ENCODE peak calls at places on chromosomes 6 and 20, in eight cellular contexts. I is breast epithelium, T is lower lobe of right lung, K is left lung, Y is fibroblast of lung, X is hepatocyte, D is body of pancreas, Q is AG04450. V is an unnamed sample.

GRCh38 chr20:62356948-62357667 is 10.0 kb downstream of the LAMA5 start:
- DNase-seq in X (no peak), Q (no peak), Y (peak; percentile 75), T (no peak), K (no peak), D (no peak), I (no peak), V (no peak)

GRCh38 chr20:54872440-54872839 is 397.0 kb downstream of the DOK5 start:
- DNase-seq in X (no peak), T (no peak), D (no peak), Q (no peak), I (no peak), Y (no peak), K (no peak), V (no peak)

GRCh38 chr6:113137411-113137810 is 719.7 kb upstream of the MARCKS start:
- DNase-seq in D (no peak), K (peak; percentile 32), T (no peak), Q (no peak), I (no peak), X (peak; percentile 7), Y (peak; percentile 70), V (no peak)

GRCh38 chr6:34349226-34349625 is 43.2 kb downstream of the NUDT3 start:
- DNase-seq in D (no peak), X (no peak), I (no peak), Y (no peak), T (no peak), Q (no peak), K (no peak), V (no peak)

GRCh38 chr20:1526896-1527295 is 30.6 kb downstream of the SIRPD start:
- DNase-seq in T (no peak), Q (no peak), X (no peak), D (no peak), K (no peak), I (no peak), Y (no peak), V (no peak)

GRCh38 chr6:16273266-16273665 is 34.9 kb downstream of the GMPR start:
- DNase-seq in I (no peak), D (no peak), Y (peak; percentile 46), T (no peak), Q (peak; percentile 11), K (no peak), X (peak; percentile 38), V (no peak)

GRCh38 chr6:15274696-15275387 is 29.0 kb downstream of the JARID2 start:
- DNase-seq in Y (peak; percentile 36), X (no peak), Q (no peak), I (no peak), K (no peak), T (no peak), D (no peak), V (no peak)

GRCh38 chr6:27812805-27813626 is 99.2 kb downstream of the OR2B2 start:
- DNase-seq in I (no peak), T (no peak), Y (no peak), Q (no peak), X (no peak), D (no peak), K (no peak), V (no peak)

GRCh38 chr6:133240511-133241087 is 558 bp upstream of the EYA4 start:
- DNase-seq in T (no peak), Q (no peak), K (no peak), X (peak; percentile 21), D (no peak), Y (peak; percentile 26), I (no peak), V (no peak)

GRCh38 chr6:54093306-54093705 is 17.9 kb upstream of the MLIP start:
- DNase-seq in K (no peak), Y (no peak), T (no peak), I (no peak), X (no peak), D (no peak), Q (no peak), V (no peak)

GRCh38 chr6:127366281-127367022 is 23.0 kb upstream of the ECHDC1 start:
- DNase-seq in K (peak; percentile 42), X (no peak), T (no peak), Q (peak; percentile 85), Y (peak; percentile 96), D (no peak), I (no peak), V (no peak)

GRCh38 chr20:10367425-10367920 is 66.5 kb downstream of the MKKS start:
- DNase-seq in D (no peak), X (no peak), T (no peak), Y (no peak), K (no peak), I (no peak), Q (no peak), V (no peak)

GRCh38 chr6:37225350-37226169 is 32.0 kb upstream of the TBC1D22B start:
- DNase-seq in D (no peak), I (no peak), X (no peak), Q (no peak), Y (no peak), T (no peak), K (no peak), V (no peak)

GRCh38 chr6:19714415-19715165 is 122.6 kb upstream of the ID4 start:
- DNase-seq in X (no peak), I (no peak), D (no peak), K (no peak), Y (peak; percentile 34), T (no peak), Q (no peak), V (no peak)

GRCh38 chr6:108944707-108945685 is 96.8 kb downstream of the ARMC2 start:
- DNase-seq in I (no peak), X (peak; percentile 42), D (no peak), Q (peak; percentile 62), Y (peak; percentile 89), T (no peak), K (peak; percentile 48), V (no peak)

GRCh38 chr6:33589723-33590530 is 9.9 kb upstream of the BAK1 start:
- DNase-seq in I (peak; percentile 33), X (peak; percentile 93), T (peak; percentile 78), Y (peak; percentile 91), Q (peak; percentile 57), D (peak; percentile 67), K (peak; percentile 83), V (peak; percentile 82)

GRCh38 chr6:24356310-24357035 is 1.4 kb downstream of the DCDC2 start:
- DNase-seq in X (no peak), K (no peak), Y (no peak), Q (no peak), T (no peak), D (no peak), I (no peak), V (no peak)
- H3K4me3 ChIP-seq in X (no peak overlapping the region), K (peak overlapping the region; percentile 39), Y (no peak overlapping the region), Q (no peak overlapping the region), T (peak overlapping the region; percentile 53), D (no peak overlapping the region), I (peak overlapping the region; percentile 51), V (peak overlapping the region; percentile 90)

GRCh38 chr6:76518443-76518842 is 446.0 kb upstream of the IMPG1 start:
- DNase-seq in D (no peak), I (no peak), Y (no peak), Q (no peak), K (no peak), T (no peak), X (no peak), V (no peak)

DNA sequence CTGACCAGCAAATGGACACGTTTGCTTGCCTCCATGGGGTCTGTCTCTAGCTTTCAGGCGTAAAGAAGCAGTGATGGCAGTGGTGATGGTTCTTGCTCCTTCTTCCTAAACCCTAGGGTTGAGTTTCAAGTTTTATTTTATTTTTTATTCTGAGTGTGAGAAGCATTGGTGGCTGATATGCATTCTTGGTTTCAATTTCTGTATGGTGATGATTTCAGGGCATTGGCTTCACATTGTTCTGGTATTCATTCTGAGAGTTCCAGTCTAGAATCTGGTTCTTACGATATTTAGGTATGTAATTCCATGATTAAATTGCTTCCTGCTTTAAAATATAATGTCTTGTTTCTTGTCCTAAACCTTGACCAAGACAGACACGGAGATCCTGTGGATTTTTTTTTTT is 444.5 kb upstream of the IMPG1 start:
- DNase-seq in K (no peak), T (no peak), X (no peak), D (no peak), Q (no peak), Y (no peak), I (no peak), V (no peak)
- TF ChIP-seq CTCF in K (no peak), T (no peak), X (no peak), D (no peak), Q (no peak), Y (no peak), I (no peak), V (no peak)

DNA sequence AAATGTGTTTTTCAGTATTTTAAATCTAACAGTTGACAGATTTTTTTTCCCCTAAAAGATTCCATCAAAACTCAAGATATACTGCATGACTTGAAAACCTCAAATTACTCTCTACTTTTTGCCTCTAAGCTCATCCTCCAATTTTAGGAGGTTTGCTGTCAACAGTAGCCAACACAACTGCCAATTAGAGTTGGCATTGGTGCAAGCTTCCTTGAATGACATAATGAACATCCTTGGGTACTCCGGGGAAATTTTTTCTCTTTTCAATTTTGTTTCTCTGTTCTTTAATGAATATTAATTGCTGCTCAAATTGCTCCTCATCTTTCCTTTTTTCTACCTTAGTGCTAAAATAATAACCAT is 34.4 kb downstream of the SLC22A23 start:
- DNase-seq in T (no peak), X (no peak), K (no peak), Q (no peak), I (peak; percentile 54), Y (no peak), D (no peak), V (no peak)
- H3K27me3 ChIP-seq in T (no peaks in the 10 kb centered on the region), X (no peaks in the 10 kb centered on the region), K (peaks cover 7% of the 10 kb centered on the region), Q (peaks cover 41% of the 10 kb centered on the region), I (no peaks in the 10 kb centered on the region), Y (no peaks in the 10 kb centered on the region), D (no peaks in the 10 kb centered on the region), V (no peaks in the 10 kb centered on the region)

DNA sequence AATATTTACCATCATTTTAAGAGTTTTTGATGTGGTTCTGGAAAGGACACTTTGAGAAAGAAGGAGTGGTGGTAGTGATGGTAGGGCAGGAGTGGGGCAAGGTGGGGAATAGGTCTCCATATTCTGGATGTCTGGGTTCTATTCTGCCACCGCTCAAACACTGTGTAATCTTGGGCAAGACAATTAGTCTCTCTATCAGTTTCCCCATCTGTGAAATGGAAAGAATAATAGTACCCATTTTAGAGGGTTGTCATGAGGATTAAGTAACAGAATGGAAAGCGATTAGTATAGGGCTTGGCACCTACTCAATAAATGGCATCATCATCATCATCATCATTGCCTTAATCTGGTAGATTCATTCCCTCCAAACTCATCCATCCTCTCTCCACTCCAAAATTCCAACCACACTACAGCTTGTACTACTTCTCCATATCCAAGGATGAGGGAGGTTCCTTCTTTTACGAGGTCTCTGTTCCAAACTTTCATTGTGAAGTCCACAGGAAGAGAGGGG is 982 bp upstream of the GGT7 start:
- DNase-seq in Q (no peak), X (no peak), T (no peak), I (no peak), Y (no peak), K (no peak), D (no peak), V (no peak)
- H3K4me3 ChIP-seq in Q (no peak overlapping the region), X (no peak overlapping the region), T (peak overlapping the region; percentile 75), I (peak overlapping the region; percentile 81), Y (peak overlapping the region; percentile 60), K (no peak overlapping the region), D (no peak overlapping the region), V (no peak overlapping the region)

DNA sequence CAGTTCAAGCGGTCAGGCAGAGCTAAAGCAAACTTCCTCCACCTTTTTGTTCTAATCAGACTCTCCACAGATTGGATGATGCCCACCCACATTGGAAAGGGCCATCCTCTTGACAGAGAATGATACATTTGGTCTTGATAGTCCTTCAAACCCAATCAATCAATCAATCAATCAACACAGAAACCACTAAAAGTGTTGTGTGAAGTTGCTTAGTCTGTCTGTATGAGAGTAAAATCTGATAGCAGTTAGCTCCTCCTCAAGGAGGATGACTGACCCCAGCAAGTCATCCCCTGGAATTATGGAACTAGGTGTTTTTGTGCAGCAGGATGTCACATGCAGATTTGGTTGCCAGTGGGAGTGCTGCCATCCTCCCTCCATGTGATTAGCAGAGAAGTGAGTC is 32.0 kb upstream of the SSTR4 start:
- DNase-seq in I (no peak), T (no peak), D (no peak), Y (no peak), K (no peak), X (no peak), Q (no peak), V (no peak)
- TF ChIP-seq CTCF in I (no peak), T (no peak), D (no peak), Y (no peak), K (no peak), X (no peak), Q (no peak), V (no peak)